ENCODE peak calls at places on chromosomes 2 and 18, in eight cellular contexts. R is OCI-LY7, B is left ventricle myocardium inferior, C is right lobe of liver, N is fibroblast of the aortic adventitia, S is GM03348, Y is NAMALWA, A is left colon. O is an unnamed sample.

GRCh38 chr2:14550658-14551057 is 81.9 kb upstream of the LRATD1 start:
- DNase-seq in R (no peak), Y (no peak), S (no peak), A (no peak), N (no peak), C (no peak), B (no peak), O (no peak)

GRCh38 chr2:238856713-238857567 is 9.1 kb downstream of the TWIST2 start:
- DNase-seq in Y (no peak), C (no peak), N (no peak), R (no peak), B (no peak), A (no peak), S (no peak), O (no peak)

GRCh38 chr2:216553093-216553478 is 54.4 kb downstream of the RPL37A start:
- DNase-seq in Y (no peak), S (peak), C (no peak), N (no peak), R (no peak), A (no peak), B (no peak), O (no peak)

GRCh38 chr2:70977605-70978205 is 725 bp upstream of the ANKRD53 start:
- DNase-seq in A (no peak), N (peak), Y (no peak), C (no peak), B (no peak), R (no peak), S (peak), O (peak)

GRCh38 chr2:19496646-19497045 is 138.2 kb upstream of the OSR1 start:
- DNase-seq in S (no peak), R (no peak), C (no peak), N (no peak), A (no peak), B (no peak), Y (no peak), O (no peak)

GRCh38 chr18:63964908-63965307 is 5.0 kb upstream of the SERPINB8 start:
- DNase-seq in Y (no peak), B (no peak), R (no peak), S (no peak), A (no peak), N (no peak), C (no peak), O (no peak)

GRCh38 chr2:36373149-36373880 is 17.7 kb downstream of the CRIM1 start:
- DNase-seq in A (no peak), C (no peak), Y (no peak), B (no peak), N (peak), S (peak), R (no peak), O (no peak)

GRCh38 chr2:191894681-191895147 is 47.8 kb upstream of the CAVIN2 start:
- DNase-seq in B (no peak), Y (no peak), N (peak), C (no peak), S (peak), A (no peak), R (no peak), O (no peak)

GRCh38 chr2:144659731-144660275 is 139.9 kb upstream of the ZEB2 start:
- DNase-seq in Y (no peak), C (no peak), S (peak), A (no peak), B (no peak), R (no peak), N (peak), O (no peak)

GRCh38 chr18:50282521-50283335 is 1.4 kb upstream of the MBD1 start:
- DNase-seq in R (no peak), A (peak), B (no peak), S (no peak), N (no peak), Y (no peak), C (peak), O (no peak)

GRCh38 chr2:23649819-23650218 is 264.8 kb downstream of the KLHL29 start:
- DNase-seq in Y (no peak), B (no peak), R (no peak), A (no peak), S (no peak), N (no peak), C (no peak), O (no peak)

GRCh38 chr18:56413862-56414261 is 224.5 kb downstream of the TXNL1 start:
- DNase-seq in R (no peak), A (no peak), Y (no peak), S (no peak), N (no peak), B (no peak), C (no peak), O (no peak)

GRCh38 chr2:188665196-188665595 is 309.0 kb upstream of the COL3A1 start:
- DNase-seq in S (peak), N (peak), B (no peak), Y (no peak), R (no peak), C (no peak), A (no peak), O (no peak)

GRCh38 chr2:43727634-43728014 is 46.2 kb upstream of the DYNC2LI1 start:
- DNase-seq in B (no peak), N (no peak), Y (no peak), R (no peak), C (no peak), S (no peak), A (no peak), O (no peak)

GRCh38 chr2:42770288-42771131 is 6.6 kb upstream of the OXER1 start:
- DNase-seq in N (peak), S (peak), A (no peak), C (no peak), Y (peak), R (peak), B (no peak), O (no peak)

GRCh38 chr2:24359701-24360049 is 661 bp downstream of the ITSN2 start:
- DNase-seq in Y (peak), C (peak), A (peak), S (peak), R (peak), N (peak), B (peak), O (peak)

GRCh38 chr2:182031956-182032355 is 46.3 kb downstream of the PPP1R1C start:
- DNase-seq in B (no peak), N (no peak), A (no peak), Y (no peak), S (no peak), C (no peak), R (no peak), O (no peak)

GRCh38 chr2:138030459-138030858 is 66.2 kb downstream of the HNMT start:
- DNase-seq in N (peak), B (no peak), R (no peak), A (no peak), C (no peak), S (peak), Y (no peak), O (no peak)

GRCh38 chr2:179927041-179927440 is 65.6 kb upstream of the ZNF385B start:
- DNase-seq in R (no peak), Y (no peak), B (no peak), C (no peak), N (no peak), S (no peak), A (no peak), O (no peak)

GRCh38 chr2:12448846-12449480 is 267.8 kb upstream of the TRIB2 start:
- DNase-seq in Y (no peak), R (no peak), B (no peak), C (no peak), N (no peak), A (no peak), S (peak), O (no peak)

GRCh38 chr2:31241625-31242270 is 7.8 kb downstream of the EHD3 start:
- DNase-seq in B (no peak), C (no peak), A (no peak), R (peak), S (no peak), N (no peak), Y (no peak), O (peak)

GRCh38 chr2:27211241-27211942 is 449 bp upstream of the ATRAID start:
- DNase-seq in C (peak), B (no peak), A (no peak), Y (no peak), S (no peak), N (no peak), R (peak), O (no peak)

GRCh38 chr18:41974661-41975286 is 19.7 kb downstream of the PIK3C3 start:
- DNase-seq in N (no peak), A (no peak), B (no peak), Y (no peak), S (no peak), C (no peak), R (no peak), O (no peak)

GRCh38 chr18:32470136-32470712 is 458 bp downstream of the GAREM1 start:
- DNase-seq in C (peak), Y (no peak), B (peak), R (peak), S (no peak), N (peak), A (peak), O (no peak)

GRCh38 chr2:33442528-33443069 is 33.9 kb upstream of the RASGRP3 start:
- DNase-seq in C (no peak), B (no peak), Y (no peak), S (peak), R (no peak), A (no peak), N (peak), O (no peak)

GRCh38 chr2:136127356-136127755 is 9.4 kb upstream of the CXCR4 start:
- DNase-seq in A (no peak), R (no peak), B (no peak), Y (no peak), C (no peak), S (no peak), N (no peak), O (no peak)

GRCh38 chr2:37412201-37412600 is 67.8 kb downstream of the QPCT start:
- DNase-seq in R (no peak), S (no peak), B (no peak), A (no peak), C (no peak), N (no peak), Y (no peak), O (no peak)

GRCh38 chr2:231604101-231604684 is 11.5 kb downstream of the TEX44 start:
- DNase-seq in B (peak), R (peak), C (peak), S (no peak), Y (peak), N (no peak), A (peak), O (peak)

GRCh38 chr2:226403360-226403759 is 396.3 kb downstream of the IRS1 start:
- DNase-seq in A (no peak), N (no peak), C (no peak), B (no peak), S (no peak), R (no peak), Y (no peak), O (no peak)

GRCh38 chr2:139225961-139226360 is 445.8 kb upstream of the NXPH2 start:
- DNase-seq in C (no peak), R (no peak), A (no peak), B (no peak), S (no peak), Y (no peak), N (no peak), O (no peak)

GRCh38 chr2:164141271-164141670 is 405.5 kb upstream of the FIGN start:
- DNase-seq in C (no peak), N (peak), R (no peak), S (no peak), Y (no peak), B (no peak), A (no peak), O (no peak)